ENCODE peak calls at places on chromosome 11, in four cellular contexts. One of them, this sample, is unnamed.

GRCh38 chr11:116984589-116984988 is 113.6 kb downstream of the SIK3 start:
- DNase-seq in putamen: no peak
- DNase-seq in NCI-H510A treated with DMSO at 0.1 percent for 48 hours: no peak
- DNase-seq in Kasumi-1: peak; percentile 52
- DNase-seq in this sample: no peak

GRCh38 chr11:24046731-24047130 is 450.1 kb upstream of the LUZP2 start:
- DNase-seq in NCI-H510A treated with DMSO at 0.1 percent for 48 hours: no peak
- DNase-seq in putamen: no peak
- DNase-seq in Kasumi-1: no peak
- DNase-seq in this sample: no peak

GRCh38 chr11:125609545-125609944 is 15.4 kb upstream of the CHEK1 start:
- DNase-seq in Kasumi-1: no peak
- DNase-seq in putamen: no peak
- DNase-seq in NCI-H510A treated with DMSO at 0.1 percent for 48 hours: no peak
- DNase-seq in this sample: no peak

GRCh38 chr11:94909371-94909820 is 64.0 kb downstream of the CWC15 start:
- DNase-seq in NCI-H510A treated with DMSO at 0.1 percent for 48 hours: no peak
- DNase-seq in putamen: no peak
- DNase-seq in Kasumi-1: peak; percentile 49
- DNase-seq in this sample: no peak

GRCh38 chr11:86101941-86102407 is 33.1 kb upstream of the PICALM start:
- DNase-seq in Kasumi-1: no peak
- DNase-seq in NCI-H510A treated with DMSO at 0.1 percent for 48 hours: no peak
- DNase-seq in putamen: no peak
- DNase-seq in this sample: no peak

GRCh38 chr11:65915821-65916251 is 3.0 kb downstream of the C11orf68 start:
- DNase-seq in Kasumi-1: peak; percentile 57
- DNase-seq in putamen: no peak
- DNase-seq in NCI-H510A treated with DMSO at 0.1 percent for 48 hours: no peak
- DNase-seq in this sample: no peak

GRCh38 chr11:17976651-17977050 is 36.2 kb downstream of the SERGEF start:
- DNase-seq in Kasumi-1: no peak
- DNase-seq in putamen: no peak
- DNase-seq in NCI-H510A treated with DMSO at 0.1 percent for 48 hours: no peak
- DNase-seq in this sample: no peak

GRCh38 chr11:6129011-6129410 is 21.5 kb downstream of the OR56B4 start:
- DNase-seq in NCI-H510A treated with DMSO at 0.1 percent for 48 hours: no peak
- DNase-seq in putamen: no peak
- DNase-seq in Kasumi-1: no peak
- DNase-seq in this sample: no peak

GRCh38 chr11:9150501-9150900 is 59.1 kb upstream of the SCUBE2 start:
- DNase-seq in Kasumi-1: no peak
- DNase-seq in NCI-H510A treated with DMSO at 0.1 percent for 48 hours: no peak
- DNase-seq in putamen: no peak
- DNase-seq in this sample: no peak

GRCh38 chr11:85974126-85974525 is 94.8 kb downstream of the PICALM start:
- DNase-seq in Kasumi-1: no peak
- DNase-seq in putamen: no peak
- DNase-seq in NCI-H510A treated with DMSO at 0.1 percent for 48 hours: no peak
- DNase-seq in this sample: no peak